ENCODE peak calls at places on chromosomes 13 and 19, in six cellular contexts. T is MCF 10A, P is NCI-H524, M is iPS-NIHi11, L is iPS DF 19.7, C is AG08395. N is an unnamed sample.

GRCh38 chr13:113597386-113598080 is 13.0 kb downstream of the TFDP1 start:
- DNase-seq in P (no peak), T (no peak), L (no peak), C (no peak), M (no peak), N (no peak)

GRCh38 chr19:848457-848921 is 3.6 kb upstream of the ELANE start:
- DNase-seq in P (no peak), L (no peak), M (no peak), C (no peak), T (no peak), N (no peak)

GRCh38 chr19:50644315-50644915 is 4.7 kb upstream of the SYT3 start:
- DNase-seq in P (no peak), T (no peak), M (no peak), L (no peak), C (no peak), N (no peak)

GRCh38 chr19:54186351-54186750 is 3.0 kb downstream of the MBOAT7 start:
- DNase-seq in C (no peak), M (no peak), T (no peak), P (no peak), L (no peak), N (no peak)

GRCh38 chr19:29667941-29668340 is 2.7 kb downstream of the PLEKHF1 start:
- DNase-seq in P (peak), L (no peak), C (no peak), M (no peak), T (no peak), N (peak)

GRCh38 chr19:3389446-3389778 is 23.0 kb downstream of the NFIC start:
- DNase-seq in C (no peak), M (no peak), L (no peak), P (no peak), T (no peak), N (no peak)

GRCh38 chr19:42199440-42200115 is 17.9 kb downstream of the DEDD2 start:
- DNase-seq in M (peak), L (no peak), P (no peak), C (no peak), T (peak), N (no peak)

GRCh38 chr19:18317998-18318800 is 4.7 kb downstream of the LSM4 start:
- DNase-seq in M (no peak), C (no peak), P (no peak), L (no peak), T (no peak), N (peak)

GRCh38 chr13:72643339-72643989 is 84.0 kb downstream of the MZT1 start:
- DNase-seq in L (no peak), P (peak), M (peak), T (peak), C (peak), N (peak)

GRCh38 chr13:103006706-103007426 is 59.4 kb downstream of the SLC10A2 start:
- DNase-seq in L (no peak), T (no peak), C (no peak), P (peak), M (no peak), N (no peak)

GRCh38 chr19:18399008-18399407 is 1.6 kb upstream of the LRRC25 start:
- DNase-seq in C (peak), L (no peak), M (no peak), T (peak), P (no peak), N (peak)

GRCh38 chr19:41887711-41888382 is 4.9 kb downstream of the ARHGEF1 start:
- DNase-seq in T (peak), P (no peak), C (no peak), L (peak), M (peak), N (no peak)

GRCh38 chr13:44331912-44332840 is 41.4 kb upstream of the SERP2 start:
- DNase-seq in P (peak), M (no peak), L (no peak), T (peak), C (peak), N (peak)

GRCh38 chr13:28637714-28638355 is 21.1 kb upstream of the POMP start:
- DNase-seq in M (no peak), C (no peak), L (no peak), T (no peak), P (no peak), N (no peak)

GRCh38 chr19:52527954-52528326 is 472 bp downstream of the ZNF808 start:
- DNase-seq in C (peak), T (peak), P (no peak), M (peak), L (no peak), N (peak)